ENCODE peak calls at places on chromosomes 2 and 18, in four cellular contexts. One of them, this sample, is unnamed.

GRCh38 chr18:9918016-9918680 is 4.3 kb downstream of the VAPA start:
- DNase-seq in K562: no peak
- DNase-seq in OCI-LY7: no peak
- DNase-seq in kidney: no peak
- DNase-seq in this sample: no peak

GRCh38 chr18:54532222-54532621 is 58.8 kb upstream of the DYNAP start:
- DNase-seq in OCI-LY7: peak; percentile 65
- DNase-seq in K562: no peak
- DNase-seq in kidney: no peak
- DNase-seq in this sample: no peak

GRCh38 chr2:12059616-12060441 is 313.4 kb downstream of the LPIN1 start:
- DNase-seq in kidney: no peak
- DNase-seq in K562: no peak
- DNase-seq in OCI-LY7: no peak
- DNase-seq in this sample: no peak

GRCh38 chr2:238696323-238696722 is 151.6 kb upstream of the TWIST2 start:
- DNase-seq in kidney: no peak
- DNase-seq in K562: no peak
- DNase-seq in OCI-LY7: no peak
- DNase-seq in this sample: no peak

GRCh38 chr2:190627881-190628412 is 20.9 kb upstream of the NAB1 start:
- DNase-seq in K562: no peak
- DNase-seq in kidney: peak; percentile 76
- DNase-seq in OCI-LY7: no peak
- DNase-seq in this sample: peak; percentile 35

GRCh38 chr2:20603791-20604190 is 47.1 kb downstream of the HS1BP3 start:
- DNase-seq in OCI-LY7: no peak
- DNase-seq in K562: no peak
- DNase-seq in kidney: peak; percentile 16
- DNase-seq in this sample: no peak

GRCh38 chr2:96933528-96933927 is 52.9 kb downstream of the FAM178B start:
- DNase-seq in K562: no peak
- DNase-seq in OCI-LY7: no peak
- DNase-seq in kidney: peak; percentile 42
- DNase-seq in this sample: no peak

GRCh38 chr2:134234535-134234934 is 19.3 kb upstream of the MGAT5 start:
- DNase-seq in kidney: no peak
- DNase-seq in OCI-LY7: peak; percentile 44
- DNase-seq in K562: no peak
- DNase-seq in this sample: no peak

GRCh38 chr2:195419033-195419432 is 238.0 kb upstream of the SLC39A10 start:
- DNase-seq in K562: peak; percentile 11
- DNase-seq in OCI-LY7: no peak
- DNase-seq in kidney: no peak
- DNase-seq in this sample: no peak

GRCh38 chr2:221676566-221677172 is 104.6 kb upstream of the EPHA4 start:
- DNase-seq in K562: no peak
- DNase-seq in kidney: no peak
- DNase-seq in OCI-LY7: no peak
- DNase-seq in this sample: no peak

GRCh38 chr2:29143657-29144056 is 28.4 kb downstream of the CLIP4 start:
- DNase-seq in kidney: no peak
- DNase-seq in OCI-LY7: no peak
- DNase-seq in K562: no peak
- DNase-seq in this sample: no peak

GRCh38 chr2:216596234-216596985 is 36.8 kb upstream of the IGFBP2 start:
- DNase-seq in K562: no peak
- DNase-seq in OCI-LY7: no peak
- DNase-seq in kidney: no peak
- DNase-seq in this sample: no peak

GRCh38 chr18:78323453-78324230 is 656.0 kb upstream of the SALL3 start:
- DNase-seq in K562: no peak
- DNase-seq in kidney: no peak
- DNase-seq in OCI-LY7: no peak
- DNase-seq in this sample: no peak

GRCh38 chr2:51335072-51336058 is 303.4 kb upstream of the NRXN1 start:
- DNase-seq in OCI-LY7: no peak
- DNase-seq in K562: no peak
- DNase-seq in kidney: no peak
- DNase-seq in this sample: no peak

GRCh38 chr2:8685697-8686358 is 4.0 kb downstream of the ID2 start:
- DNase-seq in OCI-LY7: peak; percentile 84
- DNase-seq in kidney: peak; percentile 90
- DNase-seq in K562: peak; percentile 81
- DNase-seq in this sample: peak; percentile 73

GRCh38 chr2:223950448-223951347 is 5.6 kb upstream of the WDFY1 start:
- DNase-seq in kidney: no peak
- DNase-seq in K562: no peak
- DNase-seq in OCI-LY7: peak; percentile 37
- DNase-seq in this sample: no peak

GRCh38 chr2:223947711-223948205 is 2.6 kb upstream of the WDFY1 start:
- DNase-seq in OCI-LY7: no peak
- DNase-seq in K562: no peak
- DNase-seq in kidney: no peak
- DNase-seq in this sample: no peak

GRCh38 chr2:223952280-223952968 is 4.8 kb upstream of the MRPL44 start:
- DNase-seq in K562: no peak
- DNase-seq in kidney: no peak
- DNase-seq in OCI-LY7: peak; percentile 81
- DNase-seq in this sample: no peak

GRCh38 chr2:223945755-223946154 is 620 bp upstream of the WDFY1 start:
- DNase-seq in kidney: no peak
- DNase-seq in K562: no peak
- DNase-seq in OCI-LY7: no peak
- DNase-seq in this sample: no peak

DNA sequence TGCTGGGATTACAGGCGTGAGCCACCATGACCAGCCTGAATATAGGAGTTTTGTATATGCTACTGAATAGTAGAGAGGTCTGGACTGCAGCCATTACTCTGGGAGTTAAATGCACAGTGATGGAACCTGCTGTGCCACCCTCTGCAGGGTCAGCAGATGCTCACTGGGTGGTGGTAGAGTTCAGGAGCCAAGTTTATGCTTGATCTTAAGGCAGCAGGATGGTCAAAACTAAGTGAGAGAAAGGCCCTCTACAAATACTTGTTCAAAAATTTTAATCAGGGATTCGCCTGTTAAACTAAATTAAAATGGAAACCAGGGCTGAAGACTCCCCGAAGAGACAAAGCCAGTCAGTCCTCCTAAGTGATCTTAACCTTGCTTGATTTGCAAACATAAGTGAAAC is 4.1 kb upstream of the WDFY1 start:
- DNase-seq in OCI-LY7: peak; percentile 67
- DNase-seq in K562: no peak
- DNase-seq in kidney: no peak
- DNase-seq in this sample: no peak
- TF ChIP-seq CTCF in OCI-LY7: peak; percentile 59
- TF ChIP-seq CTCF in K562: no peak
- TF ChIP-seq CTCF in kidney: no peak
- TF ChIP-seq CTCF in this sample: no peak

DNA sequence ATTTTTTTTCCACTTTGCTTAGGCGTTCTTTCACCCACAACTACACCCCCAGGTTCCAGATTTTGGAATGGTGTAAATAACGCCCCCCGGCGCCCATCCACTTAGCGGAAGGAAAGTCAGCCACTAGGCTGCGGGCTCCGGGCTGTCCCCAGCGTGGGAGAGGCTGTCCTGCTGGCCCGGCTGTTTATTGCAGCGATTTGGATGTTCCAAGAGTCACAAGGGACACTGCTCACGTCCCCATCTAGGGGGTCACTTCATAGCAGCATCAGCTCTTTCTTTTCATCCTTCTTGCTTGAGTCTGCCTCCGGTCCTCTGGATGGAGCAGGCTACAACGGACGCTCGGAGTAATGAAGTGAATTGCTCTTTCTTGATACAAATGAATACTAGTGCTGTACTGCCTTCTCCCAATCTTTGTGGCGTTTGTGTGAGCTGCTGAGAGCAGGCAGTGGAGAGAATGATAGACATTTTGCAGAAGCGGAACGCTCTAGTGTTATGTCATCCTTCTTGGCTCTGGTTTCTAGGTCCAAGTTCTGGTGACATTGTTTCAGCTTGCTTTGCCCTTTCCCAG is 50.7 kb upstream of the PAIP2B start:
- DNase-seq in OCI-LY7: peak; percentile 40
- DNase-seq in kidney: peak; percentile 69
- DNase-seq in K562: peak; percentile 15
- DNase-seq in this sample: peak; percentile 52
- TF ChIP-seq CTCF in OCI-LY7: peak; percentile 69
- TF ChIP-seq CTCF in kidney: no peak
- TF ChIP-seq CTCF in K562: peak; percentile 72
- TF ChIP-seq CTCF in this sample: peak; percentile 54

DNA sequence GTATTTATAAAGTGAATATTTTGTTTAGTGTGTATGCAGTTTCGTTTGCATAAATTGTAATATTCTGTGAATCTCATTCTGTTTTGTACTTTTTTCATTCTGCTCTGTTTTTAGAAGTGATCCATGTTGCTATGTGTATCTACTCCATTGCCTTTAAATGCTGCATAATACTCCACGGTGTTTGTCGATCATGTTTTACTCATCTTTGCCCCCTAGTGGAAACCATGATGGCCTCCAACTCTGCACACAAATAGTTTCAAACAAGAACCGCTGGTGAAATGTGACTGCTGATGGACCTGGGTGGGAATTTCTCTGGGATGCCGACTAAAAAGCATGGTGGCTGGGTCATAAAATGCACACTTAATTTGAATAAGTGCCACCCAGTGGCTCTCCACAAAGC is 32.0 kb upstream of the SKOR2 start:
- DNase-seq in K562: peak; percentile 22
- DNase-seq in kidney: no peak
- DNase-seq in OCI-LY7: peak; percentile 13
- DNase-seq in this sample: no peak
- TF ChIP-seq CTCF in K562: peak; percentile 50
- TF ChIP-seq CTCF in kidney: no peak
- TF ChIP-seq CTCF in OCI-LY7: peak; percentile 74
- TF ChIP-seq CTCF in this sample: peak; percentile 45

DNA sequence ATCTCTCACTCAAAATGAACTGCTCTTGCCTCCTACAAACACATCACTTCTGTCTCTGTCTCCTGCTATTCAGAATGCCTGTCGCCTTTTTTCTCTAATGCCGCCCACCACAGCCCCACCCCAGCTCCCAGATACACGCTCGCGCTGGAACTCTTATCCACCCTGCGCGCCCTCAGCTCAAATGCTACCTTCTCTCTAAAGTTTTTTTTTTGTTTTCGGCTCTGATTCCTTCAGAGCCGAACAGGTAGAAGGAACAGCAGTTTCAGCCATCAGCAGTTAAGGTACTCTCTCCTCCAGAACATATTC is 3.9 kb upstream of the SOS1 start:
- DNase-seq in OCI-LY7: no peak
- DNase-seq in kidney: no peak
- DNase-seq in K562: no peak
- DNase-seq in this sample: peak; percentile 56
- TF ChIP-seq CTCF in OCI-LY7: no peak
- TF ChIP-seq CTCF in kidney: no peak
- TF ChIP-seq CTCF in K562: no peak
- TF ChIP-seq CTCF in this sample: peak; percentile 28

DNA sequence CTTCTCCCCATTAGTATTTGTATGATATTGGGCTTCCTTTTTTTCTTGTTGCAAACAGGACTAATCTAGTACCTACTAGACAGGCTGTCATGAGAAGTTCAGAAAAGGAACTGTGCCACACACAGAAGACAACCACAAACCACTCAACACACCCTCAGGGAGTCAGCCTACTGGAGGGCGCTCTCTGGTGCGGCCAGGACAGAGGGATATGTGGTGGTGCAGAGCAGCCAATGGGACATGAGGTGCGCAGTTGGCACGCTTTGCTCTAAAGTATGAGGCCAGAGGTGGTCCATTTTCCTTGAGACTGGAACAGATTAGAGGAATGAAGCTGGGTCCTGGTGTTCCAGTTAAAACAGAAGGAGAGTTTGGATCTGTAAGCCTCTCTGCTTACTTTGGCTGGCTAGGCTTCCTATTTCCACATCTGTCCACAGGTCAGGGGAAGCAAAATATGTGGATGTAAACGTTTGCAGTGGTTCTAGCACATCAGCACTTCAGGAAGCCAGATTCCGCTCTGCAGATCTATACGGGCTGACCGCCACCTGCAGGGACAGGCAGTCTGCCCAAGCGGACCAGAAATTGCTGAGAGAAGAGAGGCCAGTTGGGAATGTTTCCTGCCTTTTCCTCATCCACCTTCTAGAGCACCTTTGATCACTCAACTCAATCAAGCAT is 114.1 kb downstream of the GFPT1 start:
- DNase-seq in K562: no peak
- DNase-seq in kidney: no peak
- DNase-seq in OCI-LY7: no peak
- DNase-seq in this sample: no peak
- TF ChIP-seq CTCF in K562: peak; percentile 20
- TF ChIP-seq CTCF in kidney: no peak
- TF ChIP-seq CTCF in OCI-LY7: no peak
- TF ChIP-seq CTCF in this sample: no peak

DNA sequence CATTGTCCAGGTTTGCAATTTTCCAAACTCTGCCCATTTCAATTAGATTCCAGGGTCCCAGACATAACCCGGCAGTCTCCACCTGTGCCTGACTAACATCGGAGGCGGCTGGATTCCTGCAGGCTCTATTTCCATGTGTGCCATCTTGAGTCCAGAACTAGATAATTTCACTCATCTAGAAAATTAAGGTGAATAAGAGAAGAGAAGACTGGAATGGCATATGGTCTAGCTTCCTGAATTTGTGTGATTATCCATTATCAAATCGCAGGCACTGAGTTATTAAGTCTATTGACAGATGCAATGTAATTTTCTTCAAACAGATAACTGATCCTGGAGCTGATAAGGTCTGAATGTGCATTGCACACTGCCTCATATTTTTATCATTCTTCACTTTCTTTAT is 305.2 kb downstream of the ETAA1 start:
- DNase-seq in OCI-LY7: no peak
- DNase-seq in K562: no peak
- DNase-seq in kidney: no peak
- DNase-seq in this sample: no peak
- TF ChIP-seq CTCF in OCI-LY7: no peak
- TF ChIP-seq CTCF in K562: no peak
- TF ChIP-seq CTCF in kidney: no peak
- TF ChIP-seq CTCF in this sample: no peak

GRCh38 chr2:120283649-120284048 is 31.0 kb downstream of the RALB start:
- DNase-seq in kidney: no peak
- DNase-seq in OCI-LY7: no peak
- DNase-seq in K562: no peak
- DNase-seq in this sample: no peak
- TF ChIP-seq CTCF in kidney: no peak
- TF ChIP-seq CTCF in OCI-LY7: no peak
- TF ChIP-seq CTCF in K562: no peak
- TF ChIP-seq CTCF in this sample: no peak

DNA sequence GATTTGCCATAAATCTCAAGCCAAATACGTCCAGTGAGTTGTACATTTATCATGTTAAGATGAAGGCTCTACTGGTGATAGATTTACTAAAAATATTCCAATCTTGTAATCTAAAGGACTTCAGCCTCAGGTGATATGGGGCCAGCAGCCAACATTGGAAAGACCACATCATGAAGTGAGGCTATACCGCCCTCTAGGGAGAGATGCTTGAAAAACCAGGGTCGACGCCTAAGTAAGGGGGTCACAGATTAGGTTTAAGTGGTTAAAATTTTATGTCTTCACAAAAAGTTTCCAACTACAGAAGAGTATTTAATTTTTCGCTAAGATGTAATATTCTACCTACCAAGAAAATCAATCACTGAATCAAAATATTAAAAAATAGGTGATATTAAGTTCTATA is 33.3 kb downstream of the DOCK10 start:
- DNase-seq in kidney: no peak
- DNase-seq in K562: peak; percentile 10
- DNase-seq in OCI-LY7: peak; percentile 71
- DNase-seq in this sample: peak; percentile 49
- TF ChIP-seq CTCF in kidney: peak; percentile 27
- TF ChIP-seq CTCF in K562: no peak
- TF ChIP-seq CTCF in OCI-LY7: peak; percentile 91
- TF ChIP-seq CTCF in this sample: peak; percentile 58

GRCh38 chr2:172783091-172783898 is 47.6 kb downstream of the RAPGEF4 start:
- DNase-seq in OCI-LY7: no peak
- DNase-seq in kidney: peak; percentile 83
- DNase-seq in K562: no peak
- DNase-seq in this sample: no peak
- TF ChIP-seq CTCF in OCI-LY7: no peak
- TF ChIP-seq CTCF in kidney: no peak
- TF ChIP-seq CTCF in K562: no peak
- TF ChIP-seq CTCF in this sample: no peak